ENCODE peak calls at places on chromosomes 16 and 17, in ten cellular contexts. One of them, this sample, is unnamed.

GRCh38 chr17:67477687-67478086 is 100.6 kb downstream of the PITPNC1 start:
- DNase-seq in left ventricle myocardium inferior: no peak
- DNase-seq in activated B cell treated with CpG ODN at 0.5 μM for 24 hours: no peak
- DNase-seq in PC-3: peak
- DNase-seq in testis: no peak
- DNase-seq in neural progenitor cell: no peak
- DNase-seq in dorsolateral prefrontal cortex: no peak
- DNase-seq in HFFc6: peak
- DNase-seq in WTC11: no peak
- DNase-seq in psoas muscle: no peak
- DNase-seq in this sample: no peak

GRCh38 chr17:3963214-3964201 is 729 bp downstream of the ATP2A3 start:
- DNase-seq in left ventricle myocardium inferior: no peak
- DNase-seq in activated B cell treated with CpG ODN at 0.5 μM for 24 hours: peak
- DNase-seq in PC-3: no peak
- DNase-seq in testis: no peak
- DNase-seq in neural progenitor cell: peak
- DNase-seq in dorsolateral prefrontal cortex: no peak
- DNase-seq in HFFc6: no peak
- DNase-seq in WTC11: peak
- DNase-seq in psoas muscle: no peak
- DNase-seq in this sample: no peak

GRCh38 chr16:4935231-4935855 is 1.6 kb downstream of the PPL start:
- DNase-seq in left ventricle myocardium inferior: peak
- DNase-seq in activated B cell treated with CpG ODN at 0.5 μM for 24 hours: no peak
- DNase-seq in PC-3: no peak
- DNase-seq in testis: peak
- DNase-seq in neural progenitor cell: no peak
- DNase-seq in dorsolateral prefrontal cortex: no peak
- DNase-seq in HFFc6: peak
- DNase-seq in WTC11: no peak
- DNase-seq in psoas muscle: peak
- DNase-seq in this sample: no peak

GRCh38 chr17:41186872-41187271 is 2.2 kb upstream of the KRTAP4-1 start:
- DNase-seq in left ventricle myocardium inferior: no peak
- DNase-seq in activated B cell treated with CpG ODN at 0.5 μM for 24 hours: no peak
- DNase-seq in PC-3: no peak
- DNase-seq in testis: no peak
- DNase-seq in neural progenitor cell: no peak
- DNase-seq in dorsolateral prefrontal cortex: no peak
- DNase-seq in HFFc6: no peak
- DNase-seq in WTC11: no peak
- DNase-seq in psoas muscle: no peak
- DNase-seq in this sample: no peak

GRCh38 chr17:76432712-76433336 is 20.1 kb downstream of the UBE2O start:
- DNase-seq in left ventricle myocardium inferior: no peak
- DNase-seq in activated B cell treated with CpG ODN at 0.5 μM for 24 hours: no peak
- DNase-seq in PC-3: peak
- DNase-seq in testis: no peak
- DNase-seq in neural progenitor cell: peak
- DNase-seq in dorsolateral prefrontal cortex: no peak
- DNase-seq in HFFc6: peak
- DNase-seq in WTC11: no peak
- DNase-seq in psoas muscle: no peak
- DNase-seq in this sample: no peak

GRCh38 chr17:7043195-7043543 is 723 bp downstream of the SLC16A11 start:
- DNase-seq in left ventricle myocardium inferior: no peak
- DNase-seq in activated B cell treated with CpG ODN at 0.5 μM for 24 hours: no peak
- DNase-seq in PC-3: no peak
- DNase-seq in testis: no peak
- DNase-seq in neural progenitor cell: peak
- DNase-seq in dorsolateral prefrontal cortex: no peak
- DNase-seq in HFFc6: no peak
- DNase-seq in WTC11: peak
- DNase-seq in psoas muscle: no peak
- DNase-seq in this sample: no peak

GRCh38 chr16:25888873-25889272 is 197.1 kb downstream of the HS3ST4 start:
- DNase-seq in left ventricle myocardium inferior: no peak
- DNase-seq in activated B cell treated with CpG ODN at 0.5 μM for 24 hours: no peak
- DNase-seq in PC-3: no peak
- DNase-seq in testis: no peak
- DNase-seq in neural progenitor cell: no peak
- DNase-seq in dorsolateral prefrontal cortex: no peak
- DNase-seq in HFFc6: no peak
- DNase-seq in WTC11: no peak
- DNase-seq in psoas muscle: no peak
- DNase-seq in this sample: no peak

GRCh38 chr16:58931436-58931835 is 197.3 kb upstream of the GOT2 start:
- DNase-seq in left ventricle myocardium inferior: no peak
- DNase-seq in activated B cell treated with CpG ODN at 0.5 μM for 24 hours: no peak
- DNase-seq in PC-3: no peak
- DNase-seq in testis: no peak
- DNase-seq in neural progenitor cell: no peak
- DNase-seq in dorsolateral prefrontal cortex: no peak
- DNase-seq in HFFc6: no peak
- DNase-seq in WTC11: no peak
- DNase-seq in psoas muscle: no peak
- DNase-seq in this sample: no peak

GRCh38 chr17:21425321-21425720 is 49.2 kb downstream of the KCNJ12 start:
- DNase-seq in left ventricle myocardium inferior: no peak
- DNase-seq in activated B cell treated with CpG ODN at 0.5 μM for 24 hours: no peak
- DNase-seq in PC-3: no peak
- DNase-seq in testis: no peak
- DNase-seq in neural progenitor cell: no peak
- DNase-seq in dorsolateral prefrontal cortex: no peak
- DNase-seq in HFFc6: no peak
- DNase-seq in WTC11: no peak
- DNase-seq in psoas muscle: no peak
- DNase-seq in this sample: no peak

GRCh38 chr17:36460265-36460937 is 26.1 kb upstream of the ZNHIT3 start:
- DNase-seq in left ventricle myocardium inferior: no peak
- DNase-seq in activated B cell treated with CpG ODN at 0.5 μM for 24 hours: no peak
- DNase-seq in PC-3: no peak
- DNase-seq in testis: no peak
- DNase-seq in neural progenitor cell: no peak
- DNase-seq in dorsolateral prefrontal cortex: no peak
- DNase-seq in HFFc6: no peak
- DNase-seq in WTC11: no peak
- DNase-seq in psoas muscle: no peak
- DNase-seq in this sample: no peak
- TF ChIP-seq CTCF in left ventricle myocardium inferior: no peak
- TF ChIP-seq CTCF in activated B cell treated with CpG ODN at 0.5 μM for 24 hours: no peak
- TF ChIP-seq CTCF in PC-3: no peak
- TF ChIP-seq CTCF in testis: no peak
- TF ChIP-seq CTCF in neural progenitor cell: peak
- TF ChIP-seq CTCF in dorsolateral prefrontal cortex: no peak
- TF ChIP-seq CTCF in HFFc6: no peak
- TF ChIP-seq CTCF in WTC11: no peak
- TF ChIP-seq CTCF in psoas muscle: no peak
- TF ChIP-seq CTCF in this sample: no peak

GRCh38 chr16:12802048-12802447 is 1.6 kb downstream of the CPPED1 start:
- DNase-seq in left ventricle myocardium inferior: no peak
- DNase-seq in activated B cell treated with CpG ODN at 0.5 μM for 24 hours: no peak
- DNase-seq in PC-3: no peak
- DNase-seq in testis: no peak
- DNase-seq in neural progenitor cell: no peak
- DNase-seq in dorsolateral prefrontal cortex: no peak
- DNase-seq in HFFc6: no peak
- DNase-seq in WTC11: no peak
- DNase-seq in psoas muscle: no peak
- DNase-seq in this sample: no peak

GRCh38 chr16:12802661-12803060 is 1.0 kb downstream of the CPPED1 start:
- DNase-seq in left ventricle myocardium inferior: no peak
- DNase-seq in activated B cell treated with CpG ODN at 0.5 μM for 24 hours: no peak
- DNase-seq in PC-3: no peak
- DNase-seq in testis: no peak
- DNase-seq in neural progenitor cell: no peak
- DNase-seq in dorsolateral prefrontal cortex: no peak
- DNase-seq in HFFc6: no peak
- DNase-seq in WTC11: no peak
- DNase-seq in psoas muscle: no peak
- DNase-seq in this sample: no peak

GRCh38 chr16:12804395-12804794 is 708 bp upstream of the CPPED1 start:
- DNase-seq in left ventricle myocardium inferior: no peak
- DNase-seq in activated B cell treated with CpG ODN at 0.5 μM for 24 hours: no peak
- DNase-seq in PC-3: no peak
- DNase-seq in testis: no peak
- DNase-seq in neural progenitor cell: no peak
- DNase-seq in dorsolateral prefrontal cortex: no peak
- DNase-seq in HFFc6: no peak
- DNase-seq in WTC11: no peak
- DNase-seq in psoas muscle: no peak
- DNase-seq in this sample: no peak

GRCh38 chr16:12805091-12805490 is 1.4 kb upstream of the CPPED1 start:
- DNase-seq in left ventricle myocardium inferior: no peak
- DNase-seq in activated B cell treated with CpG ODN at 0.5 μM for 24 hours: no peak
- DNase-seq in PC-3: peak
- DNase-seq in testis: no peak
- DNase-seq in neural progenitor cell: no peak
- DNase-seq in dorsolateral prefrontal cortex: no peak
- DNase-seq in HFFc6: no peak
- DNase-seq in WTC11: no peak
- DNase-seq in psoas muscle: no peak
- DNase-seq in this sample: no peak

GRCh38 chr16:12803203-12804093 is at the start of gene CPPED1:
- DNase-seq in left ventricle myocardium inferior: peak
- DNase-seq in activated B cell treated with CpG ODN at 0.5 μM for 24 hours: peak
- DNase-seq in PC-3: peak
- DNase-seq in testis: peak
- DNase-seq in neural progenitor cell: peak
- DNase-seq in dorsolateral prefrontal cortex: peak
- DNase-seq in HFFc6: peak
- DNase-seq in WTC11: peak
- DNase-seq in psoas muscle: peak
- DNase-seq in this sample: peak
- TF ChIP-seq CTCF in left ventricle myocardium inferior: no peak
- TF ChIP-seq CTCF in activated B cell treated with CpG ODN at 0.5 μM for 24 hours: no peak
- TF ChIP-seq CTCF in PC-3: no peak
- TF ChIP-seq CTCF in testis: no peak
- TF ChIP-seq CTCF in neural progenitor cell: peak
- TF ChIP-seq CTCF in dorsolateral prefrontal cortex: peak
- TF ChIP-seq CTCF in HFFc6: no peak
- TF ChIP-seq CTCF in WTC11: no peak
- TF ChIP-seq CTCF in psoas muscle: no peak
- TF ChIP-seq CTCF in this sample: no peak

GRCh38 chr16:85728879-85729278 is 22.0 kb downstream of the C16orf74 start:
- DNase-seq in left ventricle myocardium inferior: no peak
- DNase-seq in activated B cell treated with CpG ODN at 0.5 μM for 24 hours: no peak
- DNase-seq in PC-3: no peak
- DNase-seq in testis: no peak
- DNase-seq in neural progenitor cell: peak
- DNase-seq in dorsolateral prefrontal cortex: no peak
- DNase-seq in HFFc6: no peak
- DNase-seq in WTC11: peak
- DNase-seq in psoas muscle: no peak
- DNase-seq in this sample: no peak
- TF ChIP-seq CTCF in left ventricle myocardium inferior: no peak
- TF ChIP-seq CTCF in activated B cell treated with CpG ODN at 0.5 μM for 24 hours: no peak
- TF ChIP-seq CTCF in PC-3: peak
- TF ChIP-seq CTCF in testis: no peak
- TF ChIP-seq CTCF in neural progenitor cell: peak
- TF ChIP-seq CTCF in dorsolateral prefrontal cortex: no peak
- TF ChIP-seq CTCF in HFFc6: peak
- TF ChIP-seq CTCF in WTC11: peak
- TF ChIP-seq CTCF in psoas muscle: no peak
- TF ChIP-seq CTCF in this sample: peak

GRCh38 chr16:87611456-87611855 is 9.1 kb downstream of the JPH3 start:
- DNase-seq in left ventricle myocardium inferior: no peak
- DNase-seq in activated B cell treated with CpG ODN at 0.5 μM for 24 hours: no peak
- DNase-seq in PC-3: no peak
- DNase-seq in testis: no peak
- DNase-seq in neural progenitor cell: no peak
- DNase-seq in dorsolateral prefrontal cortex: no peak
- DNase-seq in HFFc6: no peak
- DNase-seq in WTC11: no peak
- DNase-seq in psoas muscle: no peak
- DNase-seq in this sample: no peak

GRCh38 chr16:87615621-87616041 is 13.3 kb downstream of the JPH3 start:
- DNase-seq in left ventricle myocardium inferior: no peak
- DNase-seq in activated B cell treated with CpG ODN at 0.5 μM for 24 hours: no peak
- DNase-seq in PC-3: no peak
- DNase-seq in testis: no peak
- DNase-seq in neural progenitor cell: no peak
- DNase-seq in dorsolateral prefrontal cortex: no peak
- DNase-seq in HFFc6: no peak
- DNase-seq in WTC11: no peak
- DNase-seq in psoas muscle: no peak
- DNase-seq in this sample: no peak

GRCh38 chr16:87610026-87610425 is 7.7 kb downstream of the JPH3 start:
- DNase-seq in left ventricle myocardium inferior: no peak
- DNase-seq in activated B cell treated with CpG ODN at 0.5 μM for 24 hours: no peak
- DNase-seq in PC-3: no peak
- DNase-seq in testis: no peak
- DNase-seq in neural progenitor cell: no peak
- DNase-seq in dorsolateral prefrontal cortex: no peak
- DNase-seq in HFFc6: no peak
- DNase-seq in WTC11: no peak
- DNase-seq in psoas muscle: no peak
- DNase-seq in this sample: no peak

GRCh38 chr16:87616556-87616955 is 14.2 kb downstream of the JPH3 start:
- DNase-seq in left ventricle myocardium inferior: no peak
- DNase-seq in activated B cell treated with CpG ODN at 0.5 μM for 24 hours: no peak
- DNase-seq in PC-3: no peak
- DNase-seq in testis: no peak
- DNase-seq in neural progenitor cell: no peak
- DNase-seq in dorsolateral prefrontal cortex: no peak
- DNase-seq in HFFc6: no peak
- DNase-seq in WTC11: no peak
- DNase-seq in psoas muscle: no peak
- DNase-seq in this sample: no peak

GRCh38 chr16:87613961-87614360 is 11.7 kb downstream of the JPH3 start:
- DNase-seq in left ventricle myocardium inferior: no peak
- DNase-seq in activated B cell treated with CpG ODN at 0.5 μM for 24 hours: no peak
- DNase-seq in PC-3: no peak
- DNase-seq in testis: no peak
- DNase-seq in neural progenitor cell: no peak
- DNase-seq in dorsolateral prefrontal cortex: no peak
- DNase-seq in HFFc6: no peak
- DNase-seq in WTC11: no peak
- DNase-seq in psoas muscle: no peak
- DNase-seq in this sample: no peak
- TF ChIP-seq CTCF in left ventricle myocardium inferior: no peak
- TF ChIP-seq CTCF in activated B cell treated with CpG ODN at 0.5 μM for 24 hours: no peak
- TF ChIP-seq CTCF in PC-3: no peak
- TF ChIP-seq CTCF in testis: no peak
- TF ChIP-seq CTCF in neural progenitor cell: no peak
- TF ChIP-seq CTCF in dorsolateral prefrontal cortex: no peak
- TF ChIP-seq CTCF in HFFc6: no peak
- TF ChIP-seq CTCF in WTC11: no peak
- TF ChIP-seq CTCF in psoas muscle: no peak
- TF ChIP-seq CTCF in this sample: no peak

GRCh38 chr17:8447816-8448215 is 12.1 kb downstream of the NDEL1 start:
- DNase-seq in left ventricle myocardium inferior: no peak
- DNase-seq in activated B cell treated with CpG ODN at 0.5 μM for 24 hours: no peak
- DNase-seq in PC-3: no peak
- DNase-seq in testis: no peak
- DNase-seq in neural progenitor cell: peak
- DNase-seq in dorsolateral prefrontal cortex: no peak
- DNase-seq in HFFc6: no peak
- DNase-seq in WTC11: no peak
- DNase-seq in psoas muscle: no peak
- DNase-seq in this sample: no peak
- TF ChIP-seq CTCF in left ventricle myocardium inferior: no peak
- TF ChIP-seq CTCF in activated B cell treated with CpG ODN at 0.5 μM for 24 hours: no peak
- TF ChIP-seq CTCF in PC-3: no peak
- TF ChIP-seq CTCF in testis: no peak
- TF ChIP-seq CTCF in neural progenitor cell: no peak
- TF ChIP-seq CTCF in dorsolateral prefrontal cortex: no peak
- TF ChIP-seq CTCF in HFFc6: no peak
- TF ChIP-seq CTCF in WTC11: no peak
- TF ChIP-seq CTCF in psoas muscle: no peak
- TF ChIP-seq CTCF in this sample: no peak